ENCODE peak calls at places on chromosomes 6 and 20, in ten cellular contexts. S is RWPE1, T is colonic mucosa, N is HepG2, V is brain microvascular endothelial cell, D is ovary, L is CD14-positive monocyte, K is WTC11, O is dorsolateral prefrontal cortex, I is neural crest cell. A is an unnamed sample.
A peak's percentile ranks its signal among the peaks of the same experiment; 100 is the strongest.

GRCh38 chr20:38947931-38948362 is 14.2 kb upstream of the DHX35 start:
- DNase-seq in I (no peak), O (no peak), T (no peak), N (no peak), D (no peak), K (no peak), S (no peak), L (no peak), V (no peak), A (no peak)

GRCh38 chr20:64137598-64138031 is 26.6 kb upstream of the MYT1 start:
- DNase-seq in L (no peak), K (no peak), T (no peak), I (no peak), V (no peak), S (no peak), O (no peak), N (no peak), D (no peak), A (peak; percentile 11)

GRCh38 chr20:40666336-40666735 is 22.7 kb downstream of the MAFB start:
- DNase-seq in L (no peak), T (no peak), D (no peak), V (no peak), S (no peak), N (no peak), I (no peak), K (no peak), O (no peak), A (no peak)

GRCh38 chr6:42569102-42570028 is 5.5 kb downstream of the UBR2 start:
- DNase-seq in I (no peak), O (no peak), T (no peak), S (peak; percentile 35), V (peak; percentile 90), N (no peak), K (no peak), D (no peak), L (no peak), A (no peak)

GRCh38 chr20:57480444-57481152 is 44.3 kb downstream of the CTCFL start:
- DNase-seq in T (no peak), K (no peak), V (no peak), N (no peak), D (no peak), O (no peak), S (no peak), L (no peak), I (no peak), A (no peak)

GRCh38 chr20:37226889-37227288 is 34.7 kb downstream of the GHRH start:
- DNase-seq in D (peak; percentile 59), O (no peak), K (no peak), N (no peak), I (no peak), V (no peak), T (peak; percentile 30), S (no peak), L (no peak), A (no peak)

GRCh38 chr6:84522135-84522535 is 242.3 kb downstream of the TBX18 start:
- DNase-seq in D (no peak), O (no peak), K (no peak), T (no peak), V (peak; percentile 94), S (peak; percentile 66), N (no peak), L (no peak), I (no peak), A (no peak)

GRCh38 chr20:36773123-36773547 is 428 bp downstream of the DSN1 start:
- DNase-seq in L (no peak), T (no peak), S (no peak), V (no peak), D (no peak), O (no peak), N (no peak), I (no peak), K (no peak), A (no peak)

GRCh38 chr20:50055524-50056083 is 57.3 kb downstream of the UBE2V1 start:
- DNase-seq in D (no peak), N (no peak), T (no peak), S (no peak), I (no peak), L (no peak), V (no peak), O (no peak), K (no peak), A (no peak)

GRCh38 chr20:62318411-62319345 is 15.9 kb downstream of the ADRM1 start:
- DNase-seq in K (no peak), S (no peak), D (no peak), I (no peak), N (no peak), L (no peak), V (no peak), T (no peak), O (no peak), A (no peak)

GRCh38 chr20:53939554-53940355 is 130.6 kb downstream of the BCAS1 start:
- DNase-seq in I (peak; percentile 76), N (peak; percentile 95), D (peak; percentile 91), O (peak; percentile 80), S (peak; percentile 92), T (peak; percentile 97), V (peak; percentile 90), L (peak; percentile 92), K (peak; percentile 91), A (peak; percentile 87)

GRCh38 chr6:6712258-6712978 is 123.9 kb downstream of the LY86 start:
- DNase-seq in S (peak; percentile 86), K (no peak), V (peak; percentile 73), N (peak; percentile 83), T (peak; percentile 77), D (no peak), I (no peak), L (peak; percentile 67), O (no peak), A (no peak)

GRCh38 chr6:2918936-2919335 is 15.8 kb upstream of the SERPINB9 start:
- DNase-seq in L (no peak), N (no peak), O (no peak), T (peak; percentile 14), V (no peak), D (no peak), I (no peak), S (no peak), K (no peak), A (no peak)

GRCh38 chr6:53717571-53717970 is 52.0 kb upstream of the KLHL31 start:
- DNase-seq in L (no peak), D (no peak), N (no peak), O (no peak), S (no peak), I (no peak), K (no peak), T (no peak), V (no peak), A (no peak)

GRCh38 chr20:62409935-62410741 is 3.1 kb upstream of the CABLES2 start:
- DNase-seq in D (peak; percentile 75), K (peak; percentile 76), O (no peak), N (peak; percentile 42), I (peak; percentile 65), S (peak; percentile 66), T (peak; percentile 81), L (no peak), V (no peak), A (peak; percentile 69)

DNA sequence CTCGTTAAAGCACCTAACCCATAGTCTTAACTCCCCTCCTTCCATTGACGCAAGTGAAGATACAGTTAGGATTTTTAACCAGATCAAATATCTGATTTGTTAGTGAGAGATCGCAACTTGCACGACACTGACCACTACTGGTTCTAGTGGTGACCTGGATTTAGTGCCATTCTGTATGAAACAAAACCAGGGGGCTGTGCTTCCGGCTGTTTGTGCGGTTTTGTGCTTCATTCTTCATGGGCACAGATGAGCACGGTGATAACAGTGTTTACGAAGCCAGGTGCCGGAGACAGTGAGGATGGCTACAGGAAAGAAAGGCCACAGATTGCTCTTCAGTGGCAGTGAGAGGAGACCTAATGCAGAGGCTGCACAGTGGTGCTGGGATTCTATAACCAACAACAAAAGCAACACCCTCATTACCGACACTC is 75.5 kb downstream of the NOL4L start:
- DNase-seq in T (no peak), N (peak; percentile 91), V (no peak), D (no peak), L (no peak), I (no peak), O (no peak), S (no peak), K (no peak), A (peak; percentile 16)
- TF ChIP-seq CTCF in T (no peak), N (peak; percentile 86), V (peak; percentile 58), D (no peak), L (peak; percentile 12), I (peak; percentile 30), O (no peak), S (no peak), K (no peak), A (no peak)

GRCh38 chr6:5260661-5261544 is at the start of the genes FARS2 and LYRM4:
- DNase-seq in S (peak; percentile 93), N (peak; percentile 79), T (peak; percentile 88), L (peak; percentile 81), K (peak; percentile 90), D (peak; percentile 91), V (peak; percentile 71), O (peak; percentile 85), I (peak; percentile 89), A (peak; percentile 92)
- TF ChIP-seq CTCF in S (no peak), N (peak; percentile 39), T (no peak), L (no peak), K (no peak), D (peak; percentile 23), V (peak; percentile 45), O (peak; percentile 30), I (peak; percentile 59), A (no peak)

GRCh38 chr6:21595265-21595950 is 1.9 kb downstream of the SOX4 start:
- DNase-seq in V (no peak), L (no peak), D (peak; percentile 67), K (peak; percentile 22), T (peak; percentile 53), N (no peak), I (peak; percentile 22), S (peak; percentile 33), O (no peak), A (no peak)
- TF ChIP-seq CTCF in V (no peak), L (no peak), D (no peak), K (no peak), T (no peak), N (peak; percentile 11), I (peak; percentile 40), S (peak; percentile 24), O (peak; percentile 1), A (no peak)

GRCh38 chr20:42026599-42026998 is 408.4 kb upstream of the CHD6 start:
- DNase-seq in V (no peak), S (no peak), K (no peak), I (no peak), L (no peak), O (no peak), T (no peak), N (no peak), D (no peak), A (no peak)

GRCh38 chr20:42024653-42025052 is 406.5 kb upstream of the CHD6 start:
- DNase-seq in D (no peak), T (no peak), O (no peak), L (no peak), I (peak; percentile 34), V (no peak), S (no peak), K (peak; percentile 69), N (no peak), A (no peak)

DNA sequence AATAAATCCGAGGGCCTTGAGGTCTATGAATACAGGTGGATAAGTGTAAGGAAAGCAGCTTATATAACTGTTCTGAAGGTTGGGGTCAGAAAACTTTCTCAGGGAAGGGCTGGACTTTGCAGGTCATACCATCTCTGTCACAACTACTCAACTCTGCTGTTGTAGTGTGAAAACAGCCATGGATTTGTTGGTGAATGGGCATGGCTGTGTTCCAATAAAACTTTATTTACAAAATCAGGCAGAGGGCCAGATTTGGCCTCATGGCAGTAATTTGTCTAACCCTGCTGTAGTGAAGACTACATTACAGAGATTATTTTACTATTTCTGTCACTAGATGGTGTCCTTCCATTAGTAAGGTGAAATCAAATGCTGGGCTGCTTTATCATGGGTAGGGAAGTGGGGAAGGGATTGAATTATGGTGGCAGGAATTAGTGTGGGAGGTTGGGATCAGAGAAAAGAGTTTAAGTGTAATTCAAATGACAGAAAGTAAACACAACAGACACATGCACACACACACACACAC is 409.6 kb upstream of the CHD6 start:
- DNase-seq in D (no peak), L (no peak), S (no peak), T (no peak), N (no peak), I (no peak), V (no peak), O (no peak), K (no peak), A (no peak)
- TF ChIP-seq CTCF in D (no peak), L (no peak), S (no peak), T (no peak), N (peak; percentile 44), I (peak; percentile 34), V (no peak), O (no peak), K (no peak), A (no peak)